ENCODE peak calls at places on chromosome 7, in five cellular contexts. One of them, this sample, is unnamed.

GRCh38 chr7:27203378-27203953 is 3.6 kb upstream of the HOXA13 start:
- DNase-seq in NCI-H1105 treated with DMSO at 0.1 percent for 48 hours: no peak
- DNase-seq in Caki2: no peak
- DNase-seq in RCC 7860: no peak
- DNase-seq in sciatic nerve: no peak
- DNase-seq in this sample: no peak

GRCh38 chr7:117871778-117872538 is 1.3 kb downstream of the CTTNBP2 start:
- DNase-seq in Caki2: peak; percentile 8
- DNase-seq in RCC 7860: no peak
- DNase-seq in NCI-H1105 treated with DMSO at 0.1 percent for 48 hours: peak; percentile 45
- DNase-seq in sciatic nerve: peak; percentile 61
- DNase-seq in this sample: no peak

GRCh38 chr7:3979956-3980643 is 679.0 kb downstream of the SDK1 start:
- DNase-seq in sciatic nerve: no peak
- DNase-seq in Caki2: peak; percentile 74
- DNase-seq in NCI-H1105 treated with DMSO at 0.1 percent for 48 hours: no peak
- DNase-seq in RCC 7860: no peak
- DNase-seq in this sample: no peak

GRCh38 chr7:741191-741671 is 14.2 kb upstream of the PRKAR1B start:
- DNase-seq in sciatic nerve: peak; percentile 40
- DNase-seq in RCC 7860: no peak
- DNase-seq in NCI-H1105 treated with DMSO at 0.1 percent for 48 hours: no peak
- DNase-seq in Caki2: no peak
- DNase-seq in this sample: no peak

GRCh38 chr7:46424934-46425333 is 503.9 kb upstream of the IGFBP3 start:
- DNase-seq in RCC 7860: no peak
- DNase-seq in NCI-H1105 treated with DMSO at 0.1 percent for 48 hours: no peak
- DNase-seq in sciatic nerve: no peak
- DNase-seq in Caki2: no peak
- DNase-seq in this sample: no peak

GRCh38 chr7:156025675-156026074 is 213.4 kb upstream of the SHH start:
- DNase-seq in sciatic nerve: no peak
- DNase-seq in NCI-H1105 treated with DMSO at 0.1 percent for 48 hours: no peak
- DNase-seq in RCC 7860: no peak
- DNase-seq in Caki2: no peak
- DNase-seq in this sample: no peak

GRCh38 chr7:99557940-99558305 is 519 bp upstream of the ZNF655 start:
- DNase-seq in Caki2: no peak
- DNase-seq in NCI-H1105 treated with DMSO at 0.1 percent for 48 hours: no peak
- DNase-seq in sciatic nerve: no peak
- DNase-seq in RCC 7860: no peak
- DNase-seq in this sample: no peak

GRCh38 chr7:14787551-14787950 is 115.0 kb downstream of the DGKB start:
- DNase-seq in sciatic nerve: no peak
- DNase-seq in RCC 7860: no peak
- DNase-seq in NCI-H1105 treated with DMSO at 0.1 percent for 48 hours: no peak
- DNase-seq in Caki2: no peak
- DNase-seq in this sample: no peak

GRCh38 chr7:95478139-95479037 is 7.4 kb upstream of the ASB4 start:
- DNase-seq in RCC 7860: peak; percentile 47
- DNase-seq in Caki2: peak; percentile 61
- DNase-seq in NCI-H1105 treated with DMSO at 0.1 percent for 48 hours: peak; percentile 57
- DNase-seq in sciatic nerve: no peak
- DNase-seq in this sample: peak; percentile 73

This sample was measured in ACHN.